ENCODE peak calls at places on chromosomes 16 and 17, in eight cellular contexts. One of them, this sample, is unnamed.

GRCh38 chr16:15648135-15648730 is 1.8 kb upstream of the NDE1 start:
- DNase-seq in immature natural killer cell: no peak
- DNase-seq in ACHN: no peak
- DNase-seq in GM10248: no peak
- DNase-seq in mesendoderm: no peak
- DNase-seq in activated CD4-positive, alpha-beta T cell treated with anti-CD3 and anti-CD28 coated beads for 48 hours: no peak
- DNase-seq in neural progenitor cell: no peak
- DNase-seq in Calu3: no peak
- DNase-seq in this sample: no peak

GRCh38 chr17:39229274-39229913 is 3.6 kb upstream of the STAC2 start:
- DNase-seq in immature natural killer cell: no peak
- DNase-seq in ACHN: peak; percentile 25
- DNase-seq in GM10248: no peak
- DNase-seq in mesendoderm: no peak
- DNase-seq in activated CD4-positive, alpha-beta T cell treated with anti-CD3 and anti-CD28 coated beads for 48 hours: no peak
- DNase-seq in neural progenitor cell: no peak
- DNase-seq in Calu3: peak; percentile 84
- DNase-seq in this sample: no peak

GRCh38 chr17:14359251-14359939 is 58.5 kb downstream of the HS3ST3B1 start:
- DNase-seq in immature natural killer cell: peak; percentile 87
- DNase-seq in ACHN: no peak
- DNase-seq in GM10248: peak; percentile 72
- DNase-seq in mesendoderm: no peak
- DNase-seq in activated CD4-positive, alpha-beta T cell treated with anti-CD3 and anti-CD28 coated beads for 48 hours: peak; percentile 59
- DNase-seq in neural progenitor cell: no peak
- DNase-seq in Calu3: no peak
- DNase-seq in this sample: no peak

GRCh38 chr16:49376206-49376605 is 2.6 kb downstream of the C16orf78 start:
- DNase-seq in immature natural killer cell: no peak
- DNase-seq in ACHN: no peak
- DNase-seq in GM10248: no peak
- DNase-seq in mesendoderm: no peak
- DNase-seq in activated CD4-positive, alpha-beta T cell treated with anti-CD3 and anti-CD28 coated beads for 48 hours: no peak
- DNase-seq in neural progenitor cell: no peak
- DNase-seq in Calu3: no peak
- DNase-seq in this sample: no peak

GRCh38 chr17:10398352-10398751 is 23.4 kb downstream of the MYH8 start:
- DNase-seq in immature natural killer cell: no peak
- DNase-seq in ACHN: no peak
- DNase-seq in GM10248: no peak
- DNase-seq in mesendoderm: peak; percentile 25
- DNase-seq in activated CD4-positive, alpha-beta T cell treated with anti-CD3 and anti-CD28 coated beads for 48 hours: no peak
- DNase-seq in neural progenitor cell: peak; percentile 25
- DNase-seq in Calu3: no peak
- DNase-seq in this sample: no peak

GRCh38 chr17:56598471-56598870 is 5.0 kb downstream of the NOG start:
- DNase-seq in immature natural killer cell: no peak
- DNase-seq in ACHN: peak; percentile 90
- DNase-seq in GM10248: no peak
- DNase-seq in mesendoderm: peak; percentile 82
- DNase-seq in activated CD4-positive, alpha-beta T cell treated with anti-CD3 and anti-CD28 coated beads for 48 hours: no peak
- DNase-seq in neural progenitor cell: no peak
- DNase-seq in Calu3: no peak
- DNase-seq in this sample: peak; percentile 18

GRCh38 chr16:30670072-30670824 is 12.0 kb downstream of the FBRS start:
- DNase-seq in immature natural killer cell: no peak
- DNase-seq in ACHN: no peak
- DNase-seq in GM10248: no peak
- DNase-seq in mesendoderm: no peak
- DNase-seq in activated CD4-positive, alpha-beta T cell treated with anti-CD3 and anti-CD28 coated beads for 48 hours: no peak
- DNase-seq in neural progenitor cell: no peak
- DNase-seq in Calu3: no peak
- DNase-seq in this sample: no peak

GRCh38 chr17:67557921-67558320 is 159.8 kb upstream of the NOL11 start:
- DNase-seq in immature natural killer cell: no peak
- DNase-seq in ACHN: no peak
- DNase-seq in GM10248: no peak
- DNase-seq in mesendoderm: no peak
- DNase-seq in activated CD4-positive, alpha-beta T cell treated with anti-CD3 and anti-CD28 coated beads for 48 hours: no peak
- DNase-seq in neural progenitor cell: no peak
- DNase-seq in Calu3: no peak
- DNase-seq in this sample: no peak

GRCh38 chr17:28086519-28086918 is 44.0 kb downstream of the NLK start:
- DNase-seq in immature natural killer cell: no peak
- DNase-seq in ACHN: no peak
- DNase-seq in GM10248: no peak
- DNase-seq in mesendoderm: no peak
- DNase-seq in activated CD4-positive, alpha-beta T cell treated with anti-CD3 and anti-CD28 coated beads for 48 hours: no peak
- DNase-seq in neural progenitor cell: no peak
- DNase-seq in Calu3: no peak
- DNase-seq in this sample: peak; percentile 50

GRCh38 chr17:6970992-6971391 is 24.9 kb upstream of the ALOX12 start:
- DNase-seq in immature natural killer cell: no peak
- DNase-seq in ACHN: no peak
- DNase-seq in GM10248: no peak
- DNase-seq in mesendoderm: no peak
- DNase-seq in activated CD4-positive, alpha-beta T cell treated with anti-CD3 and anti-CD28 coated beads for 48 hours: no peak
- DNase-seq in neural progenitor cell: no peak
- DNase-seq in Calu3: no peak
- DNase-seq in this sample: no peak

GRCh38 chr17:20066253-20066652 is 57.1 kb downstream of the SPECC1 start:
- DNase-seq in immature natural killer cell: no peak
- DNase-seq in ACHN: peak; percentile 83
- DNase-seq in GM10248: no peak
- DNase-seq in mesendoderm: no peak
- DNase-seq in activated CD4-positive, alpha-beta T cell treated with anti-CD3 and anti-CD28 coated beads for 48 hours: no peak
- DNase-seq in neural progenitor cell: no peak
- DNase-seq in Calu3: no peak
- DNase-seq in this sample: peak; percentile 72

GRCh38 chr17:61223725-61224124 is 175.9 kb upstream of the TBX2 start:
- DNase-seq in immature natural killer cell: no peak
- DNase-seq in ACHN: no peak
- DNase-seq in GM10248: no peak
- DNase-seq in mesendoderm: no peak
- DNase-seq in activated CD4-positive, alpha-beta T cell treated with anti-CD3 and anti-CD28 coated beads for 48 hours: no peak
- DNase-seq in neural progenitor cell: no peak
- DNase-seq in Calu3: no peak
- DNase-seq in this sample: no peak

GRCh38 chr16:50635505-50636392 is 45.4 kb downstream of the SNX20 start:
- DNase-seq in immature natural killer cell: peak; percentile 11
- DNase-seq in ACHN: no peak
- DNase-seq in GM10248: no peak
- DNase-seq in mesendoderm: peak; percentile 63
- DNase-seq in activated CD4-positive, alpha-beta T cell treated with anti-CD3 and anti-CD28 coated beads for 48 hours: peak; percentile 64
- DNase-seq in neural progenitor cell: no peak
- DNase-seq in Calu3: no peak
- DNase-seq in this sample: no peak

This sample was measured in renal cortical epithelial cell.